ENCODE peak calls at places on chromosome X, in nine cellular contexts. One of them, this sample, is unnamed. For H3K4me1, the result is how much of the 10 kb centered on the place peaks cover.

GRCh38 chrX:49761481-49761880 is 65.7 kb upstream of the PAGE1 start:
- DNase-seq in ovary: no peak
- DNase-seq in spleen: no peak
- DNase-seq in CD4-positive, alpha-beta memory T cell: no peak
- DNase-seq in H9: no peak
- DNase-seq in colonic mucosa: no peak
- DNase-seq in aorta: no peak
- DNase-seq in iPS DF 6.9: no peak
- DNase-seq in tibial artery: no peak
- DNase-seq in this sample: no peak

GRCh38 chrX:6667048-6667768 is 132.3 kb upstream of the VCX3A start:
- DNase-seq in ovary: no peak
- DNase-seq in spleen: no peak
- DNase-seq in CD4-positive, alpha-beta memory T cell: no peak
- DNase-seq in H9: no peak
- DNase-seq in colonic mucosa: no peak
- DNase-seq in aorta: no peak
- DNase-seq in iPS DF 6.9: no peak
- DNase-seq in tibial artery: no peak
- DNase-seq in this sample: no peak

GRCh38 chrX:49101629-49101984 is 21.9 kb upstream of the WDR45 start:
- DNase-seq in ovary: no peak
- DNase-seq in spleen: no peak
- DNase-seq in CD4-positive, alpha-beta memory T cell: no peak
- DNase-seq in H9: peak
- DNase-seq in colonic mucosa: no peak
- DNase-seq in aorta: no peak
- DNase-seq in iPS DF 6.9: no peak
- DNase-seq in tibial artery: no peak
- DNase-seq in this sample: no peak

GRCh38 chrX:101462892-101463291 is 22.4 kb upstream of the ARMCX4 start:
- DNase-seq in ovary: no peak
- DNase-seq in spleen: no peak
- DNase-seq in CD4-positive, alpha-beta memory T cell: no peak
- DNase-seq in H9: peak
- DNase-seq in colonic mucosa: no peak
- DNase-seq in aorta: no peak
- DNase-seq in iPS DF 6.9: no peak
- DNase-seq in tibial artery: no peak
- DNase-seq in this sample: no peak

GRCh38 chrX:40093586-40093985 is 4.2 kb downstream of the BCOR start:
- DNase-seq in ovary: no peak
- DNase-seq in spleen: peak
- DNase-seq in CD4-positive, alpha-beta memory T cell: no peak
- DNase-seq in H9: no peak
- DNase-seq in colonic mucosa: no peak
- DNase-seq in aorta: peak
- DNase-seq in iPS DF 6.9: no peak
- DNase-seq in tibial artery: no peak
- DNase-seq in this sample: no peak

GRCh38 chrX:40314070-40314469 is 216.3 kb upstream of the BCOR start:
- DNase-seq in ovary: no peak
- DNase-seq in spleen: no peak
- DNase-seq in CD4-positive, alpha-beta memory T cell: no peak
- DNase-seq in H9: peak
- DNase-seq in colonic mucosa: no peak
- DNase-seq in aorta: no peak
- DNase-seq in iPS DF 6.9: no peak
- DNase-seq in tibial artery: no peak
- DNase-seq in this sample: no peak

GRCh38 chrX:47138171-47138570 is 6.3 kb downstream of the NDUFB11 start:
- DNase-seq in ovary: no peak
- DNase-seq in spleen: no peak
- DNase-seq in CD4-positive, alpha-beta memory T cell: no peak
- DNase-seq in H9: no peak
- DNase-seq in colonic mucosa: no peak
- DNase-seq in aorta: no peak
- DNase-seq in iPS DF 6.9: no peak
- DNase-seq in tibial artery: no peak
- DNase-seq in this sample: no peak

GRCh38 chrX:42803320-42803719 is 25.4 kb upstream of the PPP1R2C start:
- DNase-seq in ovary: no peak
- DNase-seq in spleen: no peak
- DNase-seq in CD4-positive, alpha-beta memory T cell: no peak
- DNase-seq in H9: no peak
- DNase-seq in colonic mucosa: no peak
- DNase-seq in aorta: no peak
- DNase-seq in iPS DF 6.9: no peak
- DNase-seq in tibial artery: no peak
- DNase-seq in this sample: no peak

GRCh38 chrX:23864719-23865349 is 42.9 kb downstream of the APOO start:
- DNase-seq in ovary: no peak
- DNase-seq in spleen: no peak
- DNase-seq in CD4-positive, alpha-beta memory T cell: peak
- DNase-seq in H9: no peak
- DNase-seq in colonic mucosa: no peak
- DNase-seq in aorta: no peak
- DNase-seq in iPS DF 6.9: no peak
- DNase-seq in tibial artery: no peak
- DNase-seq in this sample: no peak

GRCh38 chrX:46642145-46642544 is 68.6 kb downstream of the CHST7 start:
- DNase-seq in ovary: peak
- DNase-seq in spleen: no peak
- DNase-seq in CD4-positive, alpha-beta memory T cell: no peak
- DNase-seq in H9: no peak
- DNase-seq in colonic mucosa: no peak
- DNase-seq in aorta: no peak
- DNase-seq in iPS DF 6.9: no peak
- DNase-seq in tibial artery: no peak
- DNase-seq in this sample: no peak

GRCh38 chrX:39008554-39008953 is 207.3 kb downstream of the MID1IP1 start:
- DNase-seq in ovary: no peak
- DNase-seq in spleen: no peak
- DNase-seq in CD4-positive, alpha-beta memory T cell: no peak
- DNase-seq in H9: no peak
- DNase-seq in colonic mucosa: no peak
- DNase-seq in aorta: no peak
- DNase-seq in iPS DF 6.9: no peak
- DNase-seq in tibial artery: no peak
- DNase-seq in this sample: no peak

GRCh38 chrX:79156818-79157217 is 12.3 kb downstream of the GPR174 start:
- DNase-seq in ovary: no peak
- DNase-seq in spleen: no peak
- DNase-seq in CD4-positive, alpha-beta memory T cell: no peak
- DNase-seq in H9: no peak
- DNase-seq in colonic mucosa: no peak
- DNase-seq in aorta: no peak
- DNase-seq in iPS DF 6.9: no peak
- DNase-seq in tibial artery: no peak
- DNase-seq in this sample: no peak

GRCh38 chrX:79161655-79162054 is 17.2 kb downstream of the GPR174 start:
- DNase-seq in ovary: no peak
- DNase-seq in spleen: no peak
- DNase-seq in CD4-positive, alpha-beta memory T cell: peak
- DNase-seq in H9: no peak
- DNase-seq in colonic mucosa: no peak
- DNase-seq in aorta: no peak
- DNase-seq in iPS DF 6.9: no peak
- DNase-seq in tibial artery: no peak
- DNase-seq in this sample: no peak

GRCh38 chrX:79162076-79162475 is 17.6 kb downstream of the GPR174 start:
- DNase-seq in ovary: no peak
- DNase-seq in spleen: no peak
- DNase-seq in CD4-positive, alpha-beta memory T cell: no peak
- DNase-seq in H9: no peak
- DNase-seq in colonic mucosa: no peak
- DNase-seq in aorta: no peak
- DNase-seq in iPS DF 6.9: no peak
- DNase-seq in tibial artery: no peak
- DNase-seq in this sample: no peak

GRCh38 chrX:79154612-79155358 is 10.3 kb downstream of the GPR174 start:
- DNase-seq in ovary: no peak
- DNase-seq in spleen: no peak
- DNase-seq in CD4-positive, alpha-beta memory T cell: no peak
- DNase-seq in H9: no peak
- DNase-seq in colonic mucosa: no peak
- DNase-seq in aorta: no peak
- DNase-seq in iPS DF 6.9: no peak
- DNase-seq in tibial artery: no peak
- DNase-seq in this sample: no peak

GRCh38 chrX:79159800-79160199 is 15.3 kb downstream of the GPR174 start:
- DNase-seq in ovary: no peak
- DNase-seq in spleen: no peak
- DNase-seq in CD4-positive, alpha-beta memory T cell: no peak
- DNase-seq in H9: no peak
- DNase-seq in colonic mucosa: no peak
- DNase-seq in aorta: no peak
- DNase-seq in iPS DF 6.9: no peak
- DNase-seq in tibial artery: no peak
- DNase-seq in this sample: no peak
- H3K4me1 ChIP-seq in ovary: under half
- H3K4me1 ChIP-seq in spleen: under half
- H3K4me1 ChIP-seq in CD4-positive, alpha-beta memory T cell: half or more
- H3K4me1 ChIP-seq in H9: under half
- H3K4me1 ChIP-seq in colonic mucosa: under half
- H3K4me1 ChIP-seq in aorta: under half
- H3K4me1 ChIP-seq in iPS DF 6.9: under half
- H3K4me1 ChIP-seq in tibial artery: under half
- H3K4me1 ChIP-seq in this sample: under half

GRCh38 chrX:149682031-149682430 is 29.8 kb upstream of the MAGEA11 start:
- DNase-seq in ovary: no peak
- DNase-seq in spleen: no peak
- DNase-seq in CD4-positive, alpha-beta memory T cell: no peak
- DNase-seq in H9: peak
- DNase-seq in colonic mucosa: no peak
- DNase-seq in aorta: no peak
- DNase-seq in iPS DF 6.9: peak
- DNase-seq in tibial artery: no peak
- DNase-seq in this sample: no peak

GRCh38 chrX:149682956-149683947 is 28.6 kb upstream of the MAGEA11 start:
- DNase-seq in ovary: no peak
- DNase-seq in spleen: no peak
- DNase-seq in CD4-positive, alpha-beta memory T cell: no peak
- DNase-seq in H9: no peak
- DNase-seq in colonic mucosa: no peak
- DNase-seq in aorta: no peak
- DNase-seq in iPS DF 6.9: no peak
- DNase-seq in tibial artery: no peak
- DNase-seq in this sample: no peak

GRCh38 chrX:149683966-149684730 is 27.7 kb upstream of the MAGEA11 start:
- DNase-seq in ovary: no peak
- DNase-seq in spleen: no peak
- DNase-seq in CD4-positive, alpha-beta memory T cell: no peak
- DNase-seq in H9: no peak
- DNase-seq in colonic mucosa: no peak
- DNase-seq in aorta: no peak
- DNase-seq in iPS DF 6.9: no peak
- DNase-seq in tibial artery: no peak
- DNase-seq in this sample: no peak

GRCh38 chrX:149691794-149692193 is 20.1 kb upstream of the MAGEA11 start:
- DNase-seq in ovary: no peak
- DNase-seq in spleen: no peak
- DNase-seq in CD4-positive, alpha-beta memory T cell: no peak
- DNase-seq in H9: no peak
- DNase-seq in colonic mucosa: no peak
- DNase-seq in aorta: no peak
- DNase-seq in iPS DF 6.9: no peak
- DNase-seq in tibial artery: no peak
- DNase-seq in this sample: no peak

GRCh38 chrX:149687991-149688390 is 23.9 kb upstream of the MAGEA11 start:
- DNase-seq in ovary: no peak
- DNase-seq in spleen: no peak
- DNase-seq in CD4-positive, alpha-beta memory T cell: no peak
- DNase-seq in H9: no peak
- DNase-seq in colonic mucosa: no peak
- DNase-seq in aorta: no peak
- DNase-seq in iPS DF 6.9: no peak
- DNase-seq in tibial artery: no peak
- DNase-seq in this sample: no peak
- H3K4me1 ChIP-seq in ovary: under half
- H3K4me1 ChIP-seq in spleen: under half
- H3K4me1 ChIP-seq in CD4-positive, alpha-beta memory T cell: under half
- H3K4me1 ChIP-seq in H9: under half
- H3K4me1 ChIP-seq in colonic mucosa: under half
- H3K4me1 ChIP-seq in aorta: under half
- H3K4me1 ChIP-seq in iPS DF 6.9: under half
- H3K4me1 ChIP-seq in tibial artery: under half
- H3K4me1 ChIP-seq in this sample: under half

GRCh38 chrX:132876933-132877332 is 81.5 kb downstream of the HS6ST2 start:
- DNase-seq in ovary: no peak
- DNase-seq in spleen: no peak
- DNase-seq in CD4-positive, alpha-beta memory T cell: no peak
- DNase-seq in H9: no peak
- DNase-seq in colonic mucosa: no peak
- DNase-seq in aorta: no peak
- DNase-seq in iPS DF 6.9: no peak
- DNase-seq in tibial artery: no peak
- DNase-seq in this sample: no peak

GRCh38 chrX:132875705-132876508 is 82.5 kb downstream of the HS6ST2 start:
- DNase-seq in ovary: no peak
- DNase-seq in spleen: no peak
- DNase-seq in CD4-positive, alpha-beta memory T cell: no peak
- DNase-seq in H9: peak
- DNase-seq in colonic mucosa: no peak
- DNase-seq in aorta: no peak
- DNase-seq in iPS DF 6.9: no peak
- DNase-seq in tibial artery: no peak
- DNase-seq in this sample: no peak

GRCh38 chrX:132877954-132878536 is 80.4 kb downstream of the HS6ST2 start:
- DNase-seq in ovary: no peak
- DNase-seq in spleen: no peak
- DNase-seq in CD4-positive, alpha-beta memory T cell: no peak
- DNase-seq in H9: peak
- DNase-seq in colonic mucosa: no peak
- DNase-seq in aorta: no peak
- DNase-seq in iPS DF 6.9: no peak
- DNase-seq in tibial artery: no peak
- DNase-seq in this sample: no peak

GRCh38 chrX:132876509-132876837 is 82.0 kb downstream of the HS6ST2 start:
- DNase-seq in ovary: peak
- DNase-seq in spleen: no peak
- DNase-seq in CD4-positive, alpha-beta memory T cell: no peak
- DNase-seq in H9: peak
- DNase-seq in colonic mucosa: no peak
- DNase-seq in aorta: no peak
- DNase-seq in iPS DF 6.9: no peak
- DNase-seq in tibial artery: no peak
- DNase-seq in this sample: no peak
- H3K4me1 ChIP-seq in ovary: under half
- H3K4me1 ChIP-seq in spleen: under half
- H3K4me1 ChIP-seq in CD4-positive, alpha-beta memory T cell: under half
- H3K4me1 ChIP-seq in H9: under half
- H3K4me1 ChIP-seq in colonic mucosa: under half
- H3K4me1 ChIP-seq in aorta: under half
- H3K4me1 ChIP-seq in iPS DF 6.9: under half
- H3K4me1 ChIP-seq in tibial artery: under half
- H3K4me1 ChIP-seq in this sample: under half

DNA sequence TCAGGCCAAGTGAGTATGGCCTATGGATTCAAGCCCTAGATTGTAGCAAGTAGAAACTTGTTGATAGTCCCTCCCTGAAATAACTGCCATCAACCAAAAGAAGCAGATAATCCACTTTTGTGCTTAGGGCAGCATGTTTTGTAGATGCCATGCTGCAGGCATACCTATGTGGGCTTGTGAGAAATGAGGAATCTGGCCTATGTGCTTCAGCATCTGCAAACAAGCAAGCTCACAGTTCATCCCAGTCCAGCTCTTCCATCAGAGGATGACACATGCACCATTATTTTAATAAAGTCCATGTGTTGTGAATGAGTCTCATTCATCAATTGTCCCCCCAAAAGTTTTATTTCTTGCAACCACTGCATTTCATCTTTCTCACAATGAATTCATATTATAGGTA is 421.9 kb upstream of the DIPK2B start:
- DNase-seq in ovary: no peak
- DNase-seq in spleen: no peak
- DNase-seq in CD4-positive, alpha-beta memory T cell: no peak
- DNase-seq in H9: no peak
- DNase-seq in colonic mucosa: no peak
- DNase-seq in aorta: no peak
- DNase-seq in iPS DF 6.9: no peak
- DNase-seq in tibial artery: no peak
- DNase-seq in this sample: no peak
- H3K4me1 ChIP-seq in ovary: under half
- H3K4me1 ChIP-seq in spleen: under half
- H3K4me1 ChIP-seq in CD4-positive, alpha-beta memory T cell: under half
- H3K4me1 ChIP-seq in H9: under half
- H3K4me1 ChIP-seq in colonic mucosa: under half
- H3K4me1 ChIP-seq in aorta: under half
- H3K4me1 ChIP-seq in iPS DF 6.9: under half
- H3K4me1 ChIP-seq in tibial artery: under half
- H3K4me1 ChIP-seq in this sample: under half

This sample was measured in RWPE2.